ENCODE peak calls at places on chromosome 14, in seven cellular contexts. S is stimulated activated CD8-positive, alpha-beta memory T cell treated with anti-CD3 and anti-CD28 coated beads, Interleukin-12 subunit alpha, Interleukin-12 subunit beta, amount 100 ng/mL, for 4 hours; H is stimulated activated CD4-positive, alpha-beta T cell treated with anti-CD3 and anti-CD28 coated beads, Interleukin-15, amount 100 ng/mL, for 1 hour; F is activated CD4-positive, alpha-beta T cell treated with anti-CD3 and anti-CD28 coated beads, Interleukin-2, amount 50 U/mL, for 48 hours; E is ecto neural progenitor cell; K is naive thymus-derived CD4-positive, alpha-beta T cell; A is tibial artery. G is an unnamed sample.

GRCh38 chr14:105281354-105282097 is 19.3 kb downstream of the BRF1 start:
- DNase-seq in S (no peak), H (no peak), F (no peak), E (no peak), K (no peak), A (no peak), G (no peak)

GRCh38 chr14:75820761-75821160 is 159.7 kb downstream of the TTLL5 start:
- DNase-seq in S (no peak), H (no peak), F (no peak), E (no peak), K (no peak), A (no peak), G (no peak)

GRCh38 chr14:56247495-56248087 is 129.4 kb downstream of the PELI2 start:
- DNase-seq in S (no peak), H (no peak), F (no peak), E (no peak), K (no peak), A (no peak), G (no peak)

GRCh38 chr14:76662580-76662979 is 98.7 kb upstream of the VASH1 start:
- DNase-seq in S (no peak), H (no peak), F (no peak), E (no peak), K (no peak), A (no peak), G (no peak)

GRCh38 chr14:89242871-89243270 is 174.2 kb downstream of the FOXN3 start:
- DNase-seq in S (no peak), H (no peak), F (no peak), E (no peak), K (no peak), A (no peak), G (no peak)

GRCh38 chr14:68268197-68268596 is 448.6 kb downstream of the RAD51B start:
- DNase-seq in S (no peak), H (no peak), F (no peak), E (no peak), K (no peak), A (no peak), G (no peak)

GRCh38 chr14:102985665-102986064 is 63.2 kb downstream of the AMN start:
- DNase-seq in S (no peak), H (no peak), F (no peak), E (no peak), K (no peak), A (no peak), G (no peak)

GRCh38 chr14:34065222-34065621 is 114.3 kb upstream of the EGLN3 start:
- DNase-seq in S (no peak), H (no peak), F (no peak), E (no peak), K (no peak), A (no peak), G (no peak)

GRCh38 chr14:102590667-102591099 is 1.8 kb upstream of the RCOR1 start:
- DNase-seq in S (no peak), H (no peak), F (no peak), E (no peak), K (no peak), A (peak), G (peak)

GRCh38 chr14:104377256-104377655 is 202.3 kb upstream of the C14orf180 start:
- DNase-seq in S (no peak), H (no peak), F (no peak), E (no peak), K (no peak), A (no peak), G (no peak)

GRCh38 chr14:60965402-60965801 is 15.5 kb downstream of the TRMT5 start:
- DNase-seq in S (no peak), H (no peak), F (no peak), E (no peak), K (no peak), A (no peak), G (no peak)

GRCh38 chr14:60649815-60650381 is 621 bp upstream of the SIX1 start:
- DNase-seq in S (no peak), H (no peak), F (no peak), E (peak), K (no peak), A (no peak), G (no peak)

GRCh38 chr14:105193916-105194782 is 13.0 kb upstream of the NUDT14 start:
- DNase-seq in S (no peak), H (peak), F (peak), E (no peak), K (peak), A (no peak), G (no peak)

GRCh38 chr14:70857499-70857895 is 48.2 kb upstream of the MAP3K9 start:
- DNase-seq in S (no peak), H (no peak), F (no peak), E (no peak), K (no peak), A (no peak), G (no peak)

GRCh38 chr14:24313912-24314311 is 2.6 kb downstream of the LTB4R start:
- DNase-seq in S (no peak), H (no peak), F (no peak), E (no peak), K (no peak), A (no peak), G (no peak)

GRCh38 chr14:23186913-23187654 is 3.6 kb upstream of the SLC7A8 start:
- DNase-seq in S (no peak), H (no peak), F (peak), E (no peak), K (peak), A (peak), G (no peak)

GRCh38 chr14:68627050-68627867 is 165.6 kb downstream of the ZFP36L1 start:
- DNase-seq in S (no peak), H (no peak), F (no peak), E (peak), K (no peak), A (peak), G (no peak)

GRCh38 chr14:90628825-90629224 is 187.4 kb downstream of the TTC7B start:
- DNase-seq in S (no peak), H (no peak), F (no peak), E (no peak), K (no peak), A (no peak), G (peak)

G was measured in heart right ventricle.